ENCODE peak calls at places on chromosomes 4 and X, in four cellular contexts. W is HCT116, B is HepG2, R is SK-N-SH. Y is an unnamed sample.

GRCh38 chr4:122602277-122603142 is 18.4 kb downstream of the IL21 start:
- DNase-seq in B (peak; percentile 36), R (peak; percentile 8), W (peak; percentile 49), Y (peak; percentile 61)

GRCh38 chrX:14801136-14801535 is 71.7 kb downstream of the FANCB start:
- DNase-seq in R (no peak), B (no peak), W (no peak), Y (no peak)

GRCh38 chr4:153318696-153319320 is 25.7 kb upstream of the MND1 start:
- DNase-seq in B (peak; percentile 40), W (peak; percentile 39), R (peak; percentile 74), Y (peak; percentile 18)

GRCh38 chrX:20547649-20548051 is 280.9 kb upstream of the RPS6KA3 start:
- DNase-seq in B (peak; percentile 48), W (no peak), R (no peak), Y (no peak)

GRCh38 chr4:15451866-15452765 is 17.6 kb upstream of the CC2D2A start:
- DNase-seq in B (no peak), W (no peak), R (no peak), Y (no peak)

GRCh38 chrX:646796-647195 is 16.2 kb downstream of the SHOX start:
- DNase-seq in W (no peak), B (no peak), R (no peak), Y (no peak)

GRCh38 chrX:44344194-44344593 is 722 bp upstream of the EFHC2 start:
- DNase-seq in R (no peak), W (no peak), B (no peak), Y (peak; percentile 76)

GRCh38 chr4:8550691-8551090 is 29.5 kb upstream of the GPR78 start:
- DNase-seq in W (no peak), B (no peak), R (peak; percentile 6), Y (no peak)

GRCh38 chr4:134328741-134329140 is 127.2 kb upstream of the PABPC4L start:
- DNase-seq in W (no peak), R (no peak), B (no peak), Y (peak; percentile 6)

GRCh38 chr4:126267689-126268088 is 952.9 kb downstream of the FAT4 start:
- DNase-seq in B (no peak), R (no peak), W (no peak), Y (no peak)
- TF ChIP-seq ELF1 in B (no peak), R (no peak), W (no peak), Y (no peak)

GRCh38 chrX:37407736-37408135 is 58.6 kb downstream of the PRRG1 start:
- DNase-seq in R (no peak), B (no peak), W (no peak), Y (no peak)

GRCh38 chrX:37405954-37406353 is 56.8 kb downstream of the PRRG1 start:
- DNase-seq in W (no peak), R (no peak), B (no peak), Y (no peak)

GRCh38 chrX:37409278-37409677 is 60.1 kb downstream of the PRRG1 start:
- DNase-seq in B (peak; percentile 54), W (no peak), R (no peak), Y (no peak)
- TF ChIP-seq ELF1 in B (no peak), W (no peak), R (no peak), Y (no peak)

GRCh38 chr4:127143460-127144190 is 489.1 kb upstream of the INTU start:
- DNase-seq in B (no peak), W (no peak), R (no peak), Y (no peak)
- TF ChIP-seq ELF1 in B (no peak), W (no peak), R (no peak), Y (no peak)

DNA sequence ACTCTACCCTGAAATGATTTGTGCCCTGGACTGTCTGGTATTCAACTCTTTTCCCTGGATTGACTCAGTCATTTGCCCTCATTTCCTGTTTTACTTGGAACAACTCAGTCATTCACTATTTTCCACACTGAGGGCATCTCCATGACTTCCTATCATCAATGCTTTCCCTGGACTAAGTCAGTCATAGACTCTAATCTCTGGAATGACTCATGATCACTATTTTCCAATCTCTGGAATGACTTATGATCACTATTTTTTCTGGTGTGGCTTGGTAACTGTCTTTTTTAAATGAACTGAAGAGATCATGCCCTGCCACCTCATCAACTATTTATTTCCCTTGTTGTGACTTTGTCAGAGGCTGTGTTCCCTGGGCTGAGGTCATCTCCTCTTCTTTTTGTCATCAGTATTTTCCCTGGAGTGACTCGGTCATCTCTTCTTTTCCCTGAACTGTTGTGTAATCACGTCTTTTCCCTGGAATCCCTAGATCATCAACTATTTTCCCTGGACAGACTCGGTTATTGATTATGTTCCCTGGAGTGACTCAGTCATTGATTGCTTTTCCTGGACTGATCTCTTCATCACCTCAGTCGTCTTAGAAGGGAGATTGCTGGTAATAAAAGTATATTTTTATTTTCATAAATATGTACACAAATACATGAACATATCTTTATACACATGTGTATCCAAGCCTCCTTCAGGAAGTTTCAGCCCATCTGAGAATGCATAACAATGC is 327.1 kb upstream of the VCX start:
- DNase-seq in R (no peak), B (no peak), W (no peak), Y (no peak)
- TF ChIP-seq ELF1 in R (no peak), B (no peak), W (no peak), Y (no peak)

DNA sequence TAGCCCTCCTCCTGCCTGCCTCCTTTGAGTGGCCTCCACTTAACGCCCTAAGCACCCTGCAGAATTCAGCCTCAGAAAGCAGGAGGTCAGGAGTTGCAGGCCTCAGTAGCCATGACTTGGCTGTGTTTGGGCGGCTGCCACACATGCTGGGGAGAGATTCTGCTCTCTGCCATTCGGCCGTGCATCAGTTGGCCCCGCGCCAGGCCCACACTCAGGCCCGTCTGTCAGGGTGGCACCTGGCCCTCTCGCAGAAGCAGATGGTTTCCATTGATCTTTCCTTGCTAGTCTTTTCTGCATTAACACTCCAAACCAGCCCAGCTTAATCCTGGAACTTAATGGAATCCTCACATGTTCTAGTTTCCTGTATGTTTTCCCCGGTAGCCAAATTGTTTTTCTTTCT is 30.7 kb upstream of the ATP6AP2 start:
- DNase-seq in W (no peak), B (no peak), R (peak; percentile 71), Y (no peak)
- TF ChIP-seq ELF1 in W (no peak), B (no peak), R (no peak), Y (no peak)

GRCh38 chr4:124420166-124420695 is 292.3 kb downstream of the ANKRD50 start:
- DNase-seq in R (no peak), W (no peak), B (no peak), Y (no peak)
- TF ChIP-seq ELF1 in R (no peak), W (no peak), B (no peak), Y (no peak)

DNA sequence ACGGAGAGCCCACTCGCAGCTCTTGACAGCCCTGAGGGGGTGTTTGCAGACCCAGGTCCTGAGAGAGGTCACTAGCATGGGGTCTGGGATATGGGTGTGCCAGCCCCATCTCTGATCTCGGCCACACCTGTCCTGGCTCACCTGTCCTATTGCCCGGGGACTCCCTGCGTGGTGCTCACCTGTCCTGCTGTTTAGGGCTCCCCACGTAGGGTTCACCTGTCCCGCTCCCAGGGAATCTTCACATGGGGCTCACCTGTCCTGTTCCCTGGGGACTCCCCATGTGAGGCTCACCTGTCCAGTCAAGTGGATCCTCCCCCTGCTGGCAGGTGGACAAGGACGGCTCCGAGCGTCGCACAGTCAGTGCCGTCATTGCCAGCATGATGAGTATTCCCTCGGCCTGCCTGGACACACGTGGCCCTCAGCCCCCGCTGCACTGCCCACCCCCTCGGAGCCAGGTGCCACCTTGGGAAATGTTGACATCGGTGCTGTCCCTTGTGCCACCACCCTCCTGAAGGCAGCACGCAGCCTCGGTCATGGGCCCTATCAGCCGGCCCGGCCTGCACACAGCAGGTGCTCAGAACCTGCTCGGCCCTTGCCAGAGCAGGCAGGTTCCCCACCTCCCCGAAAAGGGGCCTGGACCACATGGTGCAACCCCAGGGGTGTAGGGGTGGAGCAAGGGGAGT is 6.3 kb downstream of the SLC49A3 start:
- DNase-seq in R (no peak), B (no peak), W (no peak), Y (no peak)
- TF ChIP-seq ELF1 in R (no peak), B (no peak), W (no peak), Y (no peak)

Y was measured in K562.